ENCODE peak calls at places on chromosomes 5 and 9, in eight cellular contexts. K is HEK293T; H is AG10803; L is activated T-helper 9 cell treated with anti-CD3 and anti-CD28 coated beads, Interleukin-2, amount 50 U/mL, for 16 hours; F is GM12878; W is NCI-H69; C is IMR-90; S is A549. O is an unnamed sample.
A peak's percentile ranks its signal among the peaks of the same experiment; 100 is the strongest.

GRCh38 chr9:135471751-135472640 is 7.6 kb upstream of the PPP1R26 start:
- DNase-seq in K (no peak), H (no peak), L (no peak), F (no peak), W (peak; percentile 59), C (peak; percentile 15), S (no peak), O (no peak)

GRCh38 chr5:19853616-19854240 is 134.3 kb downstream of the CDH18 start:
- DNase-seq in K (no peak), H (peak; percentile 71), L (no peak), F (no peak), W (no peak), C (peak; percentile 74), S (no peak), O (no peak)

GRCh38 chr9:105663914-105664313 is 1.7 kb downstream of the TAL2 start:
- DNase-seq in K (no peak), H (no peak), L (no peak), F (no peak), W (peak; percentile 67), C (no peak), S (no peak), O (no peak)

GRCh38 chr9:128098017-128098935 is 29.3 kb downstream of the PTGES2 start:
- DNase-seq in K (peak; percentile 88), H (peak; percentile 98), L (peak; percentile 33), F (no peak), W (peak; percentile 98), C (peak; percentile 98), S (peak; percentile 93), O (peak; percentile 96)

GRCh38 chr5:78771260-78772240 is 123.0 kb upstream of the LHFPL2 start:
- DNase-seq in K (no peak), H (no peak), L (no peak), F (no peak), W (no peak), C (peak; percentile 25), S (no peak), O (peak; percentile 63)

GRCh38 chr5:154779105-154779504 is 23.9 kb downstream of the LARP1 start:
- DNase-seq in K (no peak), H (peak; percentile 84), L (no peak), F (no peak), W (peak; percentile 34), C (peak; percentile 93), S (peak; percentile 76), O (no peak)

GRCh38 chr5:87002485-87002884 is 265.2 kb upstream of the RASA1 start:
- DNase-seq in K (no peak), H (no peak), L (no peak), F (no peak), W (no peak), C (no peak), S (no peak), O (no peak)

GRCh38 chr9:73056245-73056644 is 95.4 kb upstream of the ANXA1 start:
- DNase-seq in K (no peak), H (no peak), L (no peak), F (no peak), W (no peak), C (no peak), S (no peak), O (no peak)

GRCh38 chr9:134660407-134660806 is 18.8 kb downstream of the COL5A1 start:
- DNase-seq in K (peak; percentile 20), H (no peak), L (no peak), F (no peak), W (no peak), C (no peak), S (peak; percentile 67), O (no peak)

GRCh38 chr9:70600479-70600878 is 186.0 kb upstream of the KLF9 start:
- DNase-seq in K (no peak), H (peak; percentile 87), L (no peak), F (no peak), W (no peak), C (peak; percentile 89), S (no peak), O (no peak)

GRCh38 chr5:143742951-143743350 is 69.0 kb upstream of the HMHB1 start:
- DNase-seq in K (no peak), H (no peak), L (no peak), F (no peak), W (no peak), C (no peak), S (no peak), O (no peak)

GRCh38 chr9:93009337-93010015 is 49.0 kb upstream of the SUSD3 start:
- DNase-seq in K (peak; percentile 3), H (no peak), L (no peak), F (no peak), W (no peak), C (no peak), S (no peak), O (no peak)

GRCh38 chr5:179668404-179668803 is 12.4 kb downstream of the CBY3 start:
- DNase-seq in K (peak; percentile 85), H (peak; percentile 53), L (peak; percentile 13), F (no peak), W (peak; percentile 61), C (peak; percentile 54), S (peak; percentile 70), O (no peak)

GRCh38 chr5:16791036-16791705 is 144.9 kb downstream of the MYO10 start:
- DNase-seq in K (peak; percentile 43), H (peak; percentile 62), L (no peak), F (peak; percentile 24), W (peak; percentile 65), C (peak; percentile 74), S (peak; percentile 64), O (no peak)

GRCh38 chr5:59559847-59560246 is 333.7 kb downstream of the PDE4D start:
- DNase-seq in K (no peak), H (peak; percentile 38), L (no peak), F (no peak), W (no peak), C (no peak), S (no peak), O (no peak)

GRCh38 chr5:19488786-19489185 is 499.2 kb downstream of the CDH18 start:
- DNase-seq in K (no peak), H (no peak), L (no peak), F (no peak), W (peak; percentile 68), C (no peak), S (no peak), O (no peak)

GRCh38 chr5:150399158-150400019 is 13.3 kb downstream of the CD74 start:
- DNase-seq in K (no peak), H (peak; percentile 51), L (no peak), F (no peak), W (no peak), C (peak; percentile 58), S (no peak), O (no peak)

GRCh38 chr5:177023247-177023703 is 779 bp downstream of the ZNF346 start:
- DNase-seq in K (no peak), H (no peak), L (no peak), F (no peak), W (peak; percentile 64), C (peak; percentile 16), S (no peak), O (no peak)

GRCh38 chr5:58013542-58014258 is 446.2 kb downstream of the PLK2 start:
- DNase-seq in K (no peak), H (no peak), L (no peak), F (no peak), W (no peak), C (no peak), S (no peak), O (no peak)

GRCh38 chr9:36488322-36488838 is 84.3 kb upstream of the MELK start:
- DNase-seq in K (no peak), H (no peak), L (no peak), F (no peak), W (no peak), C (no peak), S (no peak), O (no peak)

GRCh38 chr9:97907051-97907450 is 15.2 kb downstream of the TRMO start:
- DNase-seq in K (no peak), H (no peak), L (no peak), F (no peak), W (no peak), C (no peak), S (no peak), O (no peak)

GRCh38 chr9:137300607-137301085 is 1.4 kb downstream of the NRARP start:
- DNase-seq in K (peak; percentile 47), H (no peak), L (no peak), F (no peak), W (peak; percentile 73), C (peak; percentile 20), S (peak; percentile 73), O (no peak)

GRCh38 chr5:143060018-143060417 is 289.8 kb downstream of the ARHGAP26 start:
- DNase-seq in K (no peak), H (no peak), L (no peak), F (no peak), W (no peak), C (peak; percentile 42), S (no peak), O (no peak)

GRCh38 chr9:130885422-130886375 is 10.9 kb downstream of the QRFP start:
- DNase-seq in K (no peak), H (no peak), L (no peak), F (no peak), W (no peak), C (no peak), S (no peak), O (no peak)

GRCh38 chr5:157842185-157842584 is 16.8 kb downstream of the CLINT1 start:
- DNase-seq in K (no peak), H (no peak), L (no peak), F (no peak), W (no peak), C (no peak), S (no peak), O (no peak)

GRCh38 chr5:15752886-15753285 is 252.9 kb downstream of the FBXL7 start:
- DNase-seq in K (no peak), H (peak; percentile 52), L (no peak), F (no peak), W (peak; percentile 13), C (peak; percentile 51), S (no peak), O (no peak)

GRCh38 chr9:98726735-98727134 is 18.0 kb upstream of the GABBR2 start:
- DNase-seq in K (no peak), H (peak; percentile 80), L (no peak), F (no peak), W (peak; percentile 74), C (peak; percentile 90), S (no peak), O (no peak)

GRCh38 chr9:116550728-116551436 is 136.2 kb upstream of the TRIM32 start:
- DNase-seq in K (no peak), H (peak; percentile 67), L (no peak), F (no peak), W (no peak), C (peak; percentile 56), S (no peak), O (no peak)

GRCh38 chr5:168327451-168327850 is 36.0 kb downstream of the WWC1 start:
- DNase-seq in K (no peak), H (no peak), L (no peak), F (no peak), W (no peak), C (no peak), S (no peak), O (no peak)

GRCh38 chr9:5509573-5509972 is 758 bp upstream of the PDCD1LG2 start:
- DNase-seq in K (no peak), H (peak; percentile 96), L (no peak), F (no peak), W (no peak), C (peak; percentile 99), S (peak; percentile 82), O (no peak)

GRCh38 chr9:98226516-98226915 is 28.9 kb downstream of the TBC1D2 start:
- DNase-seq in K (no peak), H (peak; percentile 43), L (no peak), F (no peak), W (no peak), C (peak; percentile 57), S (no peak), O (no peak)

GRCh38 chr5:19322716-19323485 is 665.1 kb downstream of the CDH18 start:
- DNase-seq in K (no peak), H (no peak), L (no peak), F (no peak), W (peak; percentile 76), C (no peak), S (peak; percentile 39), O (no peak)

O was measured in breast epithelium.